ENCODE peak calls at places on chromosomes 1 and 21, in five cellular contexts. One of them, this sample, is unnamed.

GRCh38 chr21:39527664-39528381 is 76.1 kb downstream of the SH3BGR start:
- DNase-seq in spleen: no peak
- DNase-seq in CD8-positive, alpha-beta T cell: no peak
- DNase-seq in body of pancreas: peak
- DNase-seq in NCI-H1930: no peak
- DNase-seq in this sample: no peak

GRCh38 chr1:156496211-156496761 is 4.3 kb downstream of the MEF2D start:
- DNase-seq in spleen: peak
- DNase-seq in CD8-positive, alpha-beta T cell: no peak
- DNase-seq in body of pancreas: no peak
- DNase-seq in NCI-H1930: no peak
- DNase-seq in this sample: no peak

GRCh38 chr21:44051462-44051941 is 39.4 kb downstream of the TRAPPC10 start:
- DNase-seq in spleen: peak
- DNase-seq in CD8-positive, alpha-beta T cell: no peak
- DNase-seq in body of pancreas: peak
- DNase-seq in NCI-H1930: no peak
- DNase-seq in this sample: no peak

GRCh38 chr1:12371053-12371452 is 141.2 kb downstream of the VPS13D start:
- DNase-seq in spleen: no peak
- DNase-seq in CD8-positive, alpha-beta T cell: no peak
- DNase-seq in body of pancreas: no peak
- DNase-seq in NCI-H1930: no peak
- DNase-seq in this sample: no peak

GRCh38 chr1:29645586-29645985 is 409.3 kb downstream of the PTPRU start:
- DNase-seq in spleen: no peak
- DNase-seq in CD8-positive, alpha-beta T cell: peak
- DNase-seq in body of pancreas: no peak
- DNase-seq in NCI-H1930: no peak
- DNase-seq in this sample: no peak

GRCh38 chr1:205936846-205937707 is 6.2 kb downstream of the SLC26A9 start:
- DNase-seq in spleen: no peak
- DNase-seq in CD8-positive, alpha-beta T cell: no peak
- DNase-seq in body of pancreas: peak
- DNase-seq in NCI-H1930: no peak
- DNase-seq in this sample: no peak

GRCh38 chr1:53349369-53349705 is 21.5 kb upstream of the LRP8 start:
- DNase-seq in spleen: peak
- DNase-seq in CD8-positive, alpha-beta T cell: peak
- DNase-seq in body of pancreas: no peak
- DNase-seq in NCI-H1930: no peak
- DNase-seq in this sample: no peak

GRCh38 chr1:167345386-167345733 is 124.7 kb downstream of the POU2F1 start:
- DNase-seq in spleen: no peak
- DNase-seq in CD8-positive, alpha-beta T cell: no peak
- DNase-seq in body of pancreas: no peak
- DNase-seq in NCI-H1930: no peak
- DNase-seq in this sample: no peak

GRCh38 chr1:39753132-39754025 is 14.7 kb downstream of the PPIE start:
- DNase-seq in spleen: no peak
- DNase-seq in CD8-positive, alpha-beta T cell: no peak
- DNase-seq in body of pancreas: no peak
- DNase-seq in NCI-H1930: no peak
- DNase-seq in this sample: no peak

GRCh38 chr1:228085287-228085926 is 2.9 kb downstream of the ARF1 start:
- DNase-seq in spleen: peak
- DNase-seq in CD8-positive, alpha-beta T cell: no peak
- DNase-seq in body of pancreas: no peak
- DNase-seq in NCI-H1930: no peak
- DNase-seq in this sample: no peak

GRCh38 chr1:204041232-204041767 is 31.6 kb upstream of the SOX13 start:
- DNase-seq in spleen: no peak
- DNase-seq in CD8-positive, alpha-beta T cell: no peak
- DNase-seq in body of pancreas: peak
- DNase-seq in NCI-H1930: no peak
- DNase-seq in this sample: no peak

GRCh38 chr1:41713557-41714327 is 205.0 kb downstream of the HIVEP3 start:
- DNase-seq in spleen: no peak
- DNase-seq in CD8-positive, alpha-beta T cell: no peak
- DNase-seq in body of pancreas: no peak
- DNase-seq in NCI-H1930: no peak
- DNase-seq in this sample: no peak

GRCh38 chr1:41955461-41956159 is 36.9 kb upstream of the HIVEP3 start:
- DNase-seq in spleen: no peak
- DNase-seq in CD8-positive, alpha-beta T cell: no peak
- DNase-seq in body of pancreas: no peak
- DNase-seq in NCI-H1930: no peak
- DNase-seq in this sample: no peak

GRCh38 chr1:154556422-154556821 is 2.0 kb downstream of the UBE2Q1 start:
- DNase-seq in spleen: peak
- DNase-seq in CD8-positive, alpha-beta T cell: no peak
- DNase-seq in body of pancreas: no peak
- DNase-seq in NCI-H1930: no peak
- DNase-seq in this sample: no peak

GRCh38 chr1:211614615-211615014 is 35.7 kb upstream of the SLC30A1 start:
- DNase-seq in spleen: no peak
- DNase-seq in CD8-positive, alpha-beta T cell: no peak
- DNase-seq in body of pancreas: no peak
- DNase-seq in NCI-H1930: no peak
- DNase-seq in this sample: no peak

GRCh38 chr1:167137285-167138192 is 43.7 kb downstream of the STYXL2 start:
- DNase-seq in spleen: no peak
- DNase-seq in CD8-positive, alpha-beta T cell: no peak
- DNase-seq in body of pancreas: no peak
- DNase-seq in NCI-H1930: no peak
- DNase-seq in this sample: no peak

GRCh38 chr1:55381491-55381890 is 166.3 kb upstream of the USP24 start:
- DNase-seq in spleen: no peak
- DNase-seq in CD8-positive, alpha-beta T cell: no peak
- DNase-seq in body of pancreas: no peak
- DNase-seq in NCI-H1930: no peak
- DNase-seq in this sample: no peak

GRCh38 chr1:78177708-78178270 is 132.0 kb downstream of the GIPC2 start:
- DNase-seq in spleen: no peak
- DNase-seq in CD8-positive, alpha-beta T cell: no peak
- DNase-seq in body of pancreas: no peak
- DNase-seq in NCI-H1930: no peak
- DNase-seq in this sample: no peak